ENCODE peak calls at places on chromosome 21, in ten cellular contexts. A, V, J, C, U, T, H, L, I and M are unnamed samples.

GRCh38 chr21:38775733-38776132 is 30.0 kb upstream of the ETS2 start:
- DNase-seq in A (no peak), V (no peak), J (no peak), C (no peak), U (no peak), T (no peak), H (no peak), L (no peak), I (no peak), M (no peak)

GRCh38 chr21:38478782-38479181 is 19.5 kb downstream of the ERG start:
- DNase-seq in A (no peak), V (no peak), J (no peak), C (no peak), U (no peak), T (no peak), H (no peak), L (no peak), I (no peak), M (no peak)

GRCh38 chr21:31012133-31013089 is 25.9 kb downstream of the KRTAP19-8 start:
- DNase-seq in A (no peak), V (no peak), J (no peak), C (no peak), U (no peak), T (no peak), H (no peak), L (no peak), I (no peak), M (no peak)

GRCh38 chr21:36849461-36849860 is 117.0 kb downstream of the HLCS start:
- DNase-seq in A (no peak), V (no peak), J (no peak), C (no peak), U (no peak), T (no peak), H (no peak), L (no peak), I (no peak), M (no peak)

GRCh38 chr21:46150491-46151121 is 4.8 kb downstream of the FTCD start:
- DNase-seq in A (no peak), V (no peak), J (no peak), C (peak; percentile 18), U (no peak), T (no peak), H (no peak), L (no peak), I (no peak), M (no peak)

GRCh38 chr21:36854391-36854790 is 112.1 kb downstream of the HLCS start:
- DNase-seq in A (no peak), V (no peak), J (peak; percentile 84), C (no peak), U (no peak), T (no peak), H (peak; percentile 16), L (no peak), I (no peak), M (no peak)

GRCh38 chr21:36966846-36967657 is 583 bp upstream of the HLCS start:
- DNase-seq in A (no peak), V (no peak), J (no peak), C (no peak), U (no peak), T (no peak), H (no peak), L (no peak), I (no peak), M (no peak)

GRCh38 chr21:45995686-45996179 is 14.2 kb downstream of the COL6A1 start:
- DNase-seq in A (no peak), V (peak; percentile 52), J (no peak), C (peak; percentile 29), U (no peak), T (no peak), H (peak; percentile 8), L (peak; percentile 22), I (no peak), M (no peak)

GRCh38 chr21:17196619-17197018 is 316.2 kb upstream of the CXADR start:
- DNase-seq in A (no peak), V (no peak), J (no peak), C (no peak), U (no peak), T (no peak), H (no peak), L (no peak), I (no peak), M (no peak)

GRCh38 chr21:36606292-36606982 is 92.5 kb upstream of the SIM2 start:
- DNase-seq in A (no peak), V (no peak), J (no peak), C (no peak), U (no peak), T (no peak), H (no peak), L (no peak), I (no peak), M (no peak)

GRCh38 chr21:33026878-33027400 is 1.2 kb downstream of the OLIG2 start:
- DNase-seq in A (no peak), V (no peak), J (peak; percentile 70), C (no peak), U (no peak), T (no peak), H (no peak), L (no peak), I (no peak), M (no peak)

GRCh38 chr21:43988016-43988415 is 24.1 kb upstream of the TRAPPC10 start:
- DNase-seq in A (no peak), V (peak; percentile 47), J (no peak), C (no peak), U (no peak), T (no peak), H (no peak), L (peak; percentile 4), I (no peak), M (no peak)

GRCh38 chr21:36471254-36471723 is 8.6 kb downstream of the CLDN14 start:
- DNase-seq in A (no peak), V (no peak), J (no peak), C (no peak), U (no peak), T (no peak), H (no peak), L (peak; percentile 21), I (no peak), M (no peak)

GRCh38 chr21:35084869-35085268 is 35.8 kb upstream of the RUNX1 start:
- DNase-seq in A (no peak), V (no peak), J (no peak), C (no peak), U (no peak), T (peak; percentile 71), H (no peak), L (no peak), I (peak; percentile 93), M (no peak)

GRCh38 chr21:42363331-42363730 is 3.0 kb downstream of the TFF1 start:
- DNase-seq in A (peak; percentile 61), V (no peak), J (no peak), C (no peak), U (no peak), T (no peak), H (no peak), L (no peak), I (no peak), M (no peak)

GRCh38 chr21:25115021-25115420 is 492.3 kb downstream of the MRPL39 start:
- DNase-seq in A (no peak), V (no peak), J (no peak), C (no peak), U (no peak), T (no peak), H (no peak), L (no peak), I (no peak), M (no peak)

GRCh38 chr21:33373451-33373850 is 29.8 kb upstream of the IFNGR2 start:
- DNase-seq in A (no peak), V (no peak), J (no peak), C (no peak), U (no peak), T (no peak), H (no peak), L (no peak), I (no peak), M (no peak)

GRCh38 chr21:32306021-32306780 is 7.5 kb downstream of the MRAP start:
- DNase-seq in A (no peak), V (no peak), J (peak; percentile 91), C (no peak), U (no peak), T (no peak), H (no peak), L (no peak), I (no peak), M (no peak)

GRCh38 chr21:25934771-25935224 is 200.0 kb downstream of the GABPA start:
- DNase-seq in A (peak; percentile 51), V (peak; percentile 87), J (no peak), C (peak; percentile 81), U (no peak), T (peak; percentile 72), H (no peak), L (no peak), I (peak; percentile 66), M (no peak)